ENCODE peak calls at places on chromosomes 13 and 19, in four cellular contexts. O is HepG2, E is GM12878, U is K562. D is an unnamed sample.
A peak's percentile ranks its signal among the peaks of the same experiment; 100 is the strongest.

GRCh38 chr13:110881811-110882210 is 33.1 kb downstream of the ANKRD10 start:
- DNase-seq in O (no peak), E (no peak), U (no peak), D (no peak)

GRCh38 chr13:102097708-102098107 is 304.1 kb downstream of the FGF14 start:
- DNase-seq in O (no peak), E (no peak), U (no peak), D (no peak)

GRCh38 chr19:14561832-14562351 is 10.0 kb downstream of the NDUFB7 start:
- DNase-seq in O (no peak), E (no peak), U (no peak), D (no peak)

GRCh38 chr19:33778089-33778791 is 18.4 kb upstream of the KCTD15 start:
- DNase-seq in O (peak; percentile 54), E (peak; percentile 4), U (peak; percentile 96), D (peak; percentile 99)

GRCh38 chr19:2273356-2274184 is 8.4 kb downstream of the PEAK3 start:
- DNase-seq in O (peak; percentile 64), E (peak; percentile 65), U (peak; percentile 76), D (peak; percentile 73)

GRCh38 chr19:34766386-34766785 is 6.6 kb downstream of the ZNF599 start:
- DNase-seq in O (no peak), E (no peak), U (no peak), D (no peak)

GRCh38 chr19:2982983-2983350 is 5.6 kb downstream of the TLE6 start:
- DNase-seq in O (no peak), E (no peak), U (no peak), D (no peak)

GRCh38 chr13:49630580-49630979 is 2.3 kb downstream of the ARL11 start:
- DNase-seq in O (no peak), E (no peak), U (no peak), D (no peak)

GRCh38 chr13:51071493-51071892 is 39.6 kb downstream of the C13orf42 start:
- DNase-seq in O (no peak), E (no peak), U (no peak), D (no peak)

GRCh38 chr19:29855087-29855486 is 43.3 kb downstream of the CCNE1 start:
- DNase-seq in O (no peak), E (no peak), U (peak; percentile 31), D (no peak)

GRCh38 chr13:30256713-30257432 is 50.5 kb downstream of the KATNAL1 start:
- DNase-seq in O (no peak), E (no peak), U (no peak), D (no peak)

GRCh38 chr19:50723069-50723468 is at the start of gene CLEC11A:
- DNase-seq in O (no peak), E (no peak), U (no peak), D (no peak)

GRCh38 chr19:10748924-10749434 is 31.1 kb downstream of the DNM2 start:
- DNase-seq in O (peak; percentile 94), E (no peak), U (peak; percentile 75), D (no peak)

GRCh38 chr13:109297628-109298027 is 488.8 kb downstream of the IRS2 start:
- DNase-seq in O (no peak), E (no peak), U (no peak), D (no peak)

GRCh38 chr19:30516111-30516510 is 143.9 kb downstream of the ZNF536 start:
- DNase-seq in O (no peak), E (no peak), U (no peak), D (no peak)

GRCh38 chr13:42891591-42891990 is 100.5 kb downstream of the EPSTI1 start:
- DNase-seq in O (no peak), E (no peak), U (no peak), D (no peak)

GRCh38 chr13:99256283-99256682 is 1.9 kb downstream of the GPR18 start:
- DNase-seq in O (no peak), E (no peak), U (no peak), D (no peak)

GRCh38 chr19:8355631-8356402 is 8.1 kb upstream of the ANGPTL4 start:
- DNase-seq in O (peak; percentile 72), E (no peak), U (peak; percentile 37), D (no peak)

GRCh38 chr19:46494115-46494935 is 1.3 kb downstream of the PNMA8B start:
- DNase-seq in O (no peak), E (no peak), U (no peak), D (no peak)

GRCh38 chr19:41264581-41265375 is 606 bp downstream of the HNRNPUL1 start:
- DNase-seq in O (peak; percentile 46), E (no peak), U (peak; percentile 74), D (no peak)

GRCh38 chr19:5953034-5953589 is 24.8 kb downstream of the RANBP3 start:
- DNase-seq in O (no peak), E (no peak), U (no peak), D (no peak)

GRCh38 chr13:108176685-108177274 is 38.6 kb downstream of the LIG4 start:
- DNase-seq in O (peak; percentile 42), E (no peak), U (peak; percentile 25), D (no peak)

GRCh38 chr19:42279902-42280760 is 11.1 kb downstream of the CIC start:
- DNase-seq in O (peak; percentile 79), E (peak; percentile 74), U (peak; percentile 94), D (peak; percentile 95)

GRCh38 chr13:36819064-36819810 is at the start of gene RFXAP:
- DNase-seq in O (peak; percentile 74), E (peak; percentile 51), U (peak; percentile 92), D (peak; percentile 96)

GRCh38 chr19:3565177-3565576 is 7.6 kb upstream of the HMG20B start:
- DNase-seq in O (peak; percentile 46), E (no peak), U (no peak), D (no peak)

GRCh38 chr19:35986664-35987570 is 8.1 kb upstream of the SDHAF1 start:
- DNase-seq in O (no peak), E (no peak), U (peak; percentile 30), D (peak; percentile 80)

GRCh38 chr13:74869846-74870245 is 612.1 kb downstream of the TBC1D4 start:
- DNase-seq in O (no peak), E (no peak), U (peak; percentile 6), D (no peak)

GRCh38 chr19:46919324-46919723 is 58.5 kb downstream of the ARHGAP35 start:
- DNase-seq in O (no peak), E (no peak), U (no peak), D (no peak)

GRCh38 chr19:11539495-11540365 is 1.1 kb downstream of the CNN1 start:
- DNase-seq in O (no peak), E (no peak), U (peak; percentile 89), D (no peak)

GRCh38 chr13:44649118-44649455 is 73.0 kb upstream of the TSC22D1 start:
- DNase-seq in O (no peak), E (no peak), U (no peak), D (no peak)

GRCh38 chr19:5126498-5127223 is 157.7 kb downstream of the KDM4B start:
- DNase-seq in O (no peak), E (no peak), U (no peak), D (no peak)

GRCh38 chr13:23889598-23890224 is 511 bp upstream of the MIPEP start:
- DNase-seq in O (no peak), E (no peak), U (no peak), D (no peak)

GRCh38 chr13:27954406-27954851 is 14.7 kb downstream of the CDX2 start:
- DNase-seq in O (no peak), E (no peak), U (no peak), D (no peak)

GRCh38 chr13:41137241-41137640 is 4.6 kb upstream of the KBTBD6 start:
- DNase-seq in O (no peak), E (no peak), U (no peak), D (no peak)

GRCh38 chr13:49113526-49114286 is 106.4 kb upstream of the MLNR start:
- DNase-seq in O (peak; percentile 22), E (no peak), U (no peak), D (no peak)

GRCh38 chr13:111049791-111050538 is 65.1 kb upstream of the ARHGEF7 start:
- DNase-seq in O (no peak), E (no peak), U (peak; percentile 35), D (no peak)

GRCh38 chr19:50430888-50431342 is 1.8 kb upstream of the MYBPC2 start:
- DNase-seq in O (no peak), E (no peak), U (no peak), D (no peak)

GRCh38 chr19:47497073-47497766 is 13.2 kb upstream of the KPTN start:
- DNase-seq in O (no peak), E (no peak), U (peak; percentile 80), D (no peak)

GRCh38 chr19:18645035-18645511 is 8.2 kb downstream of the KLHL26 start:
- DNase-seq in O (no peak), E (no peak), U (no peak), D (no peak)
- TF ChIP-seq SP1 in O (no peak), E (no peak), U (no peak), D (no peak)

GRCh38 chr13:95643471-95643813 is 1.1 kb downstream of the DZIP1 start:
- DNase-seq in O (peak; percentile 6), E (no peak), U (no peak), D (no peak)
- TF ChIP-seq CBX5 in O (no peak), E (no peak), U (no peak), D (no peak)

DNA sequence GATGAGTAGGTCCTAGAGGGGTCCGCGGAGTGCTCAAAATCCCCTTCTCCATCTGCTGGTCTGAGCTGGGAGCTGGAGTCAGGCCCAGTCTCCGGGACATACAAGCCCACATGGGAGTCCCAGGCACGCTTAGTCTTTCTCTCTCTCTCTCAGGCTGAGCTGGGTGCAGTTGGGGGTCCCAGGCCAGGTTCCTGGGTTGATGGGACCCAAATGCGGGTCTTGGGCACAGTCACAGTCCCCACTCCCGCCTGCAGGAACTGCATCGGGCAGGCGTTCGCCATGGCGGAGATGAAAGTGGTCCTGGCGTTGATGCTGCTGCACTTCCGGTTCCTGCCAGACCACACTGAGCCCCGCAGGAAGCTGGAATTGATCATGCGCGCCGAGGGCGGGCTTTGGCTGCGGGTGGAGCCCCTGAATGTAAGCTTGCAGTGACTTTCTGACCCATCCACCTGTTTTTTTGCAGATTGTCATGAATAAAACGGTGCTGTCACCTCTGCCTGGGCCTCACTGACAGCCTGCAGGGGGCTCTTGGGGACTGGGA is 23.8 kb downstream of the CYP4F12 start:
- DNase-seq in O (no peak), E (no peak), U (no peak), D (no peak)
- TF ChIP-seq TAF1 in O (no peak), E (no peak), U (no peak), D (no peak)

GRCh38 chr19:56567274-56568120 is at the start of gene ZNF470:
- DNase-seq in O (no peak), E (peak; percentile 34), U (peak; percentile 18), D (peak; percentile 44)

GRCh38 chr19:56562766-56563165 is 4.5 kb upstream of the ZNF470 start:
- DNase-seq in O (no peak), E (no peak), U (no peak), D (no peak)

GRCh38 chr19:56566904-56567273 is 379 bp upstream of the ZNF470 start:
- DNase-seq in O (no peak), E (no peak), U (no peak), D (no peak)
- TF ChIP-seq SP1 in O (no peak), E (no peak), U (no peak), D (no peak)